ENCODE peak calls at places on chromosome 6, in seven cellular contexts. Q is NAMALWA; G is stimulated activated CD4-positive, alpha-beta T cell treated with anti-CD3 and anti-CD28 coated beads, Interleukin-1b, Interleukin-23, amount 100 ng/mL, for 1 hour; I is T1000; A is T follicular helper cell; V is NCI-H460; D is ACHN. O is an unnamed sample.

GRCh38 chr6:130050230-130050629 is 31.8 kb downstream of the L3MBTL3 start:
- DNase-seq in Q (no peak), G (no peak), I (no peak), A (no peak), V (no peak), D (no peak), O (no peak)

GRCh38 chr6:87182321-87182720 is 27.0 kb downstream of the ZNF292 start:
- DNase-seq in Q (no peak), G (no peak), I (no peak), A (no peak), V (no peak), D (no peak), O (no peak)

GRCh38 chr6:111358454-111358853 is 124.6 kb downstream of the REV3L start:
- DNase-seq in Q (no peak), G (no peak), I (no peak), A (no peak), V (no peak), D (no peak), O (no peak)

GRCh38 chr6:134003542-134003951 is 48.9 kb downstream of the SLC2A12 start:
- DNase-seq in Q (no peak), G (no peak), I (no peak), A (no peak), V (no peak), D (no peak), O (no peak)

GRCh38 chr6:25413506-25413905 is 134.3 kb downstream of the CARMIL1 start:
- DNase-seq in Q (no peak), G (no peak), I (no peak), A (no peak), V (no peak), D (no peak), O (no peak)

GRCh38 chr6:7914991-7915789 is 4.6 kb upstream of the TXNDC5 start:
- DNase-seq in Q (peak; percentile 30), G (no peak), I (no peak), A (no peak), V (no peak), D (no peak), O (peak; percentile 21)

GRCh38 chr6:115770851-115771250 is 289.8 kb downstream of the FRK start:
- DNase-seq in Q (no peak), G (no peak), I (no peak), A (no peak), V (no peak), D (no peak), O (no peak)

GRCh38 chr6:138953451-138953850 is 34.6 kb downstream of the REPS1 start:
- DNase-seq in Q (peak; percentile 33), G (no peak), I (no peak), A (no peak), V (no peak), D (no peak), O (no peak)

GRCh38 chr6:113855500-113856010 is 1.6 kb upstream of the MARCKS start:
- DNase-seq in Q (peak; percentile 21), G (no peak), I (no peak), A (no peak), V (no peak), D (peak; percentile 43), O (no peak)

GRCh38 chr6:5531853-5532375 is 270.6 kb downstream of the FARS2 start:
- DNase-seq in Q (no peak), G (no peak), I (no peak), A (no peak), V (no peak), D (no peak), O (peak; percentile 81)

GRCh38 chr6:82178084-82178758 is 69.3 kb downstream of the IBTK start:
- DNase-seq in Q (peak; percentile 18), G (no peak), I (no peak), A (no peak), V (peak; percentile 38), D (peak; percentile 8), O (peak; percentile 28)

GRCh38 chr6:12288844-12289654 is 1.1 kb upstream of the EDN1 start:
- DNase-seq in Q (peak; percentile 74), G (peak; percentile 17), I (peak; percentile 41), A (peak; percentile 23), V (peak; percentile 61), D (peak; percentile 73), O (peak; percentile 74)

GRCh38 chr6:126180585-126180984 is 159.3 kb upstream of the CENPW start:
- DNase-seq in Q (no peak), G (no peak), I (no peak), A (no peak), V (peak; percentile 17), D (peak; percentile 83), O (peak; percentile 81)

GRCh38 chr6:52389264-52389625 is 27.3 kb downstream of the PAQR8 start:
- DNase-seq in Q (no peak), G (no peak), I (no peak), A (no peak), V (no peak), D (no peak), O (no peak)

GRCh38 chr6:141451508-141452353 is 681.0 kb upstream of the GJE1 start:
- DNase-seq in Q (no peak), G (no peak), I (no peak), A (no peak), V (peak; percentile 5), D (peak; percentile 15), O (no peak)

O was measured in AML-193.